ENCODE peak calls at places on chromosomes 1 and 21, in five cellular contexts. J is IMR-90, N is astrocyte of the cerebellum, X is OCI-LY7, R is HFF-Myc. Z is an unnamed sample.

GRCh38 chr1:113253979-113254378 is 136.3 kb upstream of the MAGI3 start:
- DNase-seq in J (no peak), R (no peak), N (no peak), X (no peak), Z (no peak)

GRCh38 chr1:19204665-19205266 is 5.3 kb downstream of the UBR4 start:
- DNase-seq in J (peak), X (no peak), R (no peak), N (no peak), Z (no peak)

GRCh38 chr1:163897401-163898169 is 575.8 kb downstream of the NUF2 start:
- DNase-seq in N (no peak), R (peak), X (no peak), J (peak), Z (no peak)

GRCh38 chr1:30300669-30301068 is 422.7 kb downstream of the MATN1 start:
- DNase-seq in R (no peak), X (no peak), N (no peak), J (no peak), Z (no peak)

GRCh38 chr21:44785620-44786344 is 15.8 kb downstream of the UBE2G2 start:
- DNase-seq in R (no peak), X (no peak), N (peak), J (peak), Z (no peak)

GRCh38 chr1:247966520-247967204 is 1.6 kb downstream of the OR2AK2 start:
- DNase-seq in R (no peak), X (no peak), N (no peak), J (no peak), Z (no peak)

GRCh38 chr1:172662464-172663109 is 3.7 kb downstream of the FASLG start:
- DNase-seq in R (peak), N (peak), J (peak), X (peak), Z (peak)

GRCh38 chr21:28674807-28675206 is 317.9 kb downstream of the LTN1 start:
- DNase-seq in X (no peak), J (no peak), N (no peak), R (no peak), Z (no peak)

GRCh38 chr1:53075206-53075605 is 13.2 kb downstream of the PODN start:
- DNase-seq in J (no peak), X (no peak), R (no peak), N (no peak), Z (no peak)

GRCh38 chr1:111953797-111954196 is 35.7 kb downstream of the KCND3 start:
- DNase-seq in N (no peak), X (no peak), J (no peak), R (no peak), Z (no peak)

GRCh38 chr1:81391100-81391828 is 409.5 kb upstream of the ADGRL2 start:
- DNase-seq in J (peak), X (no peak), R (no peak), N (no peak), Z (no peak)

GRCh38 chr21:42080788-42081083 is 9.6 kb downstream of the UMODL1 start:
- DNase-seq in N (peak), X (no peak), R (peak), J (peak), Z (peak)

GRCh38 chr1:156781585-156782186 is 14.4 kb downstream of the PRCC start:
- DNase-seq in R (no peak), J (peak), X (no peak), N (no peak), Z (no peak)

GRCh38 chr1:157893681-157894080 is 52.1 kb upstream of the CD5L start:
- DNase-seq in X (no peak), R (no peak), J (no peak), N (no peak), Z (no peak)

GRCh38 chr1:234612352-234613127 is 2.6 kb upstream of the IRF2BP2 start:
- DNase-seq in X (peak), J (peak), R (peak), N (peak), Z (peak)

GRCh38 chr1:205535096-205535495 is 30.6 kb downstream of the CDK18 start:
- DNase-seq in X (no peak), J (no peak), R (no peak), N (no peak), Z (no peak)

GRCh38 chr1:42210421-42211133 is 46.0 kb upstream of the GUCA2A start:
- DNase-seq in X (no peak), J (peak), N (no peak), R (no peak), Z (peak)

GRCh38 chr1:161932668-161933067 is 91.0 kb downstream of the OLFML2B start:
- DNase-seq in R (no peak), J (no peak), X (no peak), N (no peak), Z (no peak)

GRCh38 chr1:2115008-2115921 is 65.1 kb downstream of the PRKCZ start:
- DNase-seq in J (no peak), N (no peak), R (no peak), X (no peak), Z (no peak)

GRCh38 chr1:49171941-49172593 is 395.4 kb upstream of the BEND5 start:
- DNase-seq in R (no peak), J (no peak), X (no peak), N (no peak), Z (no peak)

GRCh38 chr1:12153181-12153785 is 13.5 kb upstream of the TNFRSF1B start:
- DNase-seq in N (no peak), R (no peak), X (peak), J (peak), Z (peak)

GRCh38 chr1:17287377-17287776 is 20.6 kb upstream of the PADI4 start:
- DNase-seq in N (peak), X (no peak), J (peak), R (no peak), Z (peak)

GRCh38 chr1:172912765-172913260 is 137.9 kb downstream of the TNFSF18 start:
- DNase-seq in N (no peak), R (no peak), J (no peak), X (peak), Z (no peak)

GRCh38 chr1:59730759-59731478 is 83.8 kb upstream of the HOOK1 start:
- DNase-seq in J (peak), N (peak), X (no peak), R (peak), Z (peak)

GRCh38 chr1:232982238-232982944 is 32.0 kb downstream of the NTPCR start:
- DNase-seq in J (peak), X (no peak), R (no peak), N (peak), Z (peak)

GRCh38 chr21:38303300-38303699 is 46.5 kb downstream of the KCNJ15 start:
- DNase-seq in J (peak), N (peak), X (no peak), R (no peak), Z (no peak)

GRCh38 chr1:39102537-39103320 is 76.6 kb downstream of the NDUFS5 start:
- DNase-seq in J (peak), X (peak), N (peak), R (peak), Z (peak)

GRCh38 chr1:33111965-33112364 is 31.0 kb downstream of the AZIN2 start:
- DNase-seq in X (peak), J (peak), N (no peak), R (no peak), Z (peak)

GRCh38 chr1:10838541-10838940 is 42.1 kb upstream of the CASZ1 start:
- DNase-seq in N (no peak), X (no peak), R (no peak), J (no peak), Z (no peak)

GRCh38 chr1:71357708-71358107 is 276.9 kb upstream of the ZRANB2 start:
- DNase-seq in N (no peak), R (no peak), X (no peak), J (no peak), Z (no peak)

GRCh38 chr1:152185544-152186391 is 26.7 kb upstream of the RPTN start:
- DNase-seq in X (peak), N (peak), J (peak), R (peak), Z (peak)

GRCh38 chr1:117077267-117077666 is 17.1 kb downstream of the TTF2 start:
- DNase-seq in J (peak), R (no peak), N (no peak), X (no peak), Z (peak)

GRCh38 chr21:40254540-40255455 is 387.6 kb downstream of the PCP4 start:
- DNase-seq in N (peak), R (no peak), J (no peak), X (no peak), Z (no peak)

GRCh38 chr1:36384542-36385409 is 948 bp downstream of the STK40 start:
- DNase-seq in X (peak), J (no peak), N (no peak), R (no peak), Z (peak)

GRCh38 chr1:154970631-154971340 is at the start of gene SHC1:
- DNase-seq in J (peak), X (peak), R (peak), N (peak), Z (peak)

GRCh38 chr1:226568077-226568831 is 19.7 kb downstream of the STUM start:
- DNase-seq in N (no peak), J (no peak), R (no peak), X (peak), Z (peak)

GRCh38 chr1:226572325-226572726 is 23.8 kb downstream of the STUM start:
- DNase-seq in R (no peak), X (no peak), N (no peak), J (no peak), Z (no peak)

GRCh38 chr1:226568975-226569741 is 20.6 kb downstream of the STUM start:
- DNase-seq in J (no peak), R (no peak), X (no peak), N (no peak), Z (peak)

GRCh38 chr1:226571901-226572300 is 23.3 kb downstream of the STUM start:
- DNase-seq in R (no peak), N (no peak), J (no peak), X (no peak), Z (no peak)

GRCh38 chr1:226569879-226570547 is 21.4 kb downstream of the STUM start:
- DNase-seq in X (peak), R (no peak), N (no peak), J (no peak), Z (peak)
- TF ChIP-seq CTCF in X (peak), R (peak), N (peak), J (no peak), Z (peak)

DNA sequence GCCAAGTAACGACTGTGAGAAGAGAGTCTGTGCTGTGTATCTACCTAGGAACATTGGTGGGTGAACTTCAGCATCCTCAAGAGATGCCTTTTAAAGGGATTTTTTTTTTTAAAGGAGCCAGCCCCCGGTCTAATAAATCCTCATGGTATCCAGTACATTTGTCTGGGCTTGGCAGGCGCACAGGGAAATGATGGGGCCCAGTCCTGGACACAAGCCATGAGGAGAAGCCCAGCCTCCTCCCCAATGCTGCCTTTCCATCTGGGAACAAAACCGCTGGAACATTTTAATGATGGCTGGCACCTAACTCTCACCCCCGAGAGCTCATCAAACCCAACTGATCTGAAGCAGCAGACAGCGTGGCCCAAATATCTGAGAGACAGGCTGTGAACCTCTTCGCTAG is 64.2 kb downstream of the ACOT7 start:
- DNase-seq in X (no peak), R (peak), J (peak), N (no peak), Z (no peak)
- H3K4me3 ChIP-seq in X (no peak), R (no peak), J (no peak), N (no peak), Z (no peak)

GRCh38 chr1:153614906-153615305 is 1.2 kb downstream of the S100A14 start:
- DNase-seq in X (no peak), N (no peak), J (no peak), R (no peak), Z (no peak)

GRCh38 chr1:153613406-153613805 is 469 bp upstream of the S100A16 start:
- DNase-seq in N (no peak), R (no peak), J (no peak), X (no peak), Z (no peak)

GRCh38 chr1:153615406-153615805 is 719 bp downstream of the S100A14 start:
- DNase-seq in J (no peak), X (no peak), N (no peak), R (no peak), Z (no peak)

GRCh38 chr1:153612755-153613331 is at the start of gene S100A16:
- DNase-seq in N (no peak), X (no peak), J (peak), R (no peak), Z (no peak)

GRCh38 chr1:153614189-153614900 is 1.4 kb upstream of the S100A16 start:
- DNase-seq in X (no peak), N (no peak), J (no peak), R (no peak), Z (no peak)
- TF ChIP-seq CTCF in X (no peak), N (peak), J (no peak), R (no peak), Z (no peak)

GRCh38 chr1:198647055-198647454 is 8.2 kb downstream of the PTPRC start:
- DNase-seq in R (no peak), X (no peak), J (no peak), N (no peak), Z (no peak)
- H3K4me3 ChIP-seq in R (no peak), X (no peak), J (no peak), N (no peak), Z (no peak)

GRCh38 chr21:43278359-43278758 is 109.6 kb downstream of the CRYAA start:
- DNase-seq in N (no peak), X (no peak), J (no peak), R (no peak), Z (no peak)

GRCh38 chr21:43279578-43279894 is 110.7 kb downstream of the CRYAA start:
- DNase-seq in X (no peak), R (no peak), J (no peak), N (no peak), Z (no peak)

GRCh38 chr21:43280949-43281633 is 112.3 kb downstream of the CRYAA start:
- DNase-seq in X (no peak), R (no peak), N (no peak), J (no peak), Z (peak)

GRCh38 chr21:43277481-43278351 is 108.9 kb downstream of the CRYAA start:
- DNase-seq in X (no peak), N (no peak), J (no peak), R (no peak), Z (no peak)

DNA sequence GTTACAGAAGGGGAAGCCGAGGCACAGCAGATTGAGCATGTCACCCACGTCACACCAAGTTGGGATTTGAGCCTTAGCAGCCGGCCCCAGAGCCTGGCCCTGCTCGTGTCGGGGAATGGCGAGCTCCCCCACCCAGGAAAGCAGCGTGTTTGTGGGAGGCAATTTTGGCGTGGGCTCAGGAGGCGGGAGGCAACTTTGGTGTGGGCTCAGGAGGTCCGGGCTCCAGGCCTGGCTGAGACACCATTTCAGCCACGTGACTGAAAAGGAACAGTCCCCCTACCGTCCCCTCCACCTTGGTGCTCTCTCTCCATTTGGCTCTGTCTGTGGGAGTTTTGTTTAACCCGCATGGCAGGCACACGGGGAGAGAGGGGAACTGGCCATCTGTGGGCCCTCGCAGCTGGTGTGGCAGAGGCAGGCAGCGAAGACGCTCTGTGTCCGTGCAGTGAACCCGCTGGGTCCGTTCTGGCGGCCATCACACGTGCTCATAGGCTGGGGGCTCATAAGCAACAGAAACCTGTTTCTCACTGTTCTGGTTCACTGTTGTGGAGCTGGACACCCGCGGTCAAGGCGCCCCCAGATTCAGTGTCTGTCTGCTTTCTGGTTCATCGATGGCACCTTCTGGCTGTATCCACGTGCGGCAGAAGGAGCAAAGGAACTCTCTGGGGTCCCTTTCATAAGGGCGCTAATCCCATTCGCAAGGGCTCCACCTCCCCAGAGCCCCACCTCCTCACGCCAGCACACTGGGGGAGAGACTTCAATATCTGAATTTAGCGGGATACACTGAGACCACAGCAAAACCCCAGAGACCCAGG is 110.2 kb downstream of the CRYAA start:
- DNase-seq in N (no peak), X (no peak), J (no peak), R (no peak), Z (peak)
- TF ChIP-seq CTCF in N (no peak), X (no peak), J (no peak), R (no peak), Z (no peak)